ENCODE peak calls at places on chromosomes 6 and 20, in four cellular contexts. L, I, D and U are unnamed samples.

GRCh38 chr20:25033250-25033940 is 24.5 kb downstream of the ACSS1 start:
- DNase-seq in I (no peak), D (no peak), L (no peak), U (no peak)

GRCh38 chr6:122747573-122747972 is 31.9 kb upstream of the FABP7 start:
- DNase-seq in D (no peak), L (no peak), I (no peak), U (no peak)

GRCh38 chr6:143197377-143197776 is 136.7 kb downstream of the AIG1 start:
- DNase-seq in I (peak), L (no peak), D (no peak), U (peak)

GRCh38 chr20:46562373-46563169 is 12.1 kb upstream of the OCSTAMP start:
- DNase-seq in I (peak), L (peak), D (peak), U (peak)

GRCh38 chr6:16154904-16155303 is 26.0 kb downstream of the MYLIP start:
- DNase-seq in L (peak), D (peak), I (peak), U (peak)

GRCh38 chr6:14795451-14795850 is 450.4 kb upstream of the JARID2 start:
- DNase-seq in I (no peak), L (no peak), D (no peak), U (no peak)

GRCh38 chr6:158286413-158286812 is 25.9 kb upstream of the TULP4 start:
- DNase-seq in I (peak), L (no peak), D (no peak), U (peak)

GRCh38 chr6:95569560-95569959 is 7.8 kb upstream of the MANEA start:
- DNase-seq in L (no peak), I (no peak), D (no peak), U (no peak)

GRCh38 chr6:7697432-7697819 is 28.5 kb upstream of the BMP6 start:
- DNase-seq in D (no peak), L (peak), I (no peak), U (no peak)

GRCh38 chr20:3687655-3688054 is 5.8 kb upstream of the ADAM33 start:
- DNase-seq in I (peak), L (peak), D (no peak), U (peak)

GRCh38 chr20:62723768-62724420 is 15.3 kb downstream of the NTSR1 start:
- DNase-seq in D (no peak), L (no peak), I (no peak), U (no peak)

GRCh38 chr20:57748601-57749130 is 38.9 kb upstream of the PMEPA1 start:
- DNase-seq in I (peak), L (peak), D (peak), U (peak)

GRCh38 chr6:37798436-37799262 is 20.9 kb upstream of the ZFAND3 start:
- DNase-seq in I (no peak), L (no peak), D (no peak), U (no peak)

GRCh38 chr6:110053395-110054240 is 75.5 kb downstream of the GPR6 start:
- DNase-seq in D (peak), L (no peak), I (peak), U (peak)

GRCh38 chr20:4050581-4050980 is 35.2 kb upstream of the RNF24 start:
- DNase-seq in D (no peak), L (no peak), I (no peak), U (no peak)

GRCh38 chr6:25713802-25714201 is 40.7 kb upstream of the SLC17A4 start:
- DNase-seq in D (no peak), I (peak), L (no peak), U (no peak)

GRCh38 chr20:57819981-57820380 is 110.2 kb upstream of the PMEPA1 start:
- DNase-seq in L (no peak), D (no peak), I (no peak), U (no peak)